ENCODE peak calls at places on chromosomes 3 and 15, in seven cellular contexts. U, X, P, G, Q, T and I are unnamed samples.

GRCh38 chr3:21859124-21859781 is 108.2 kb upstream of the ZNF385D start:
- DNase-seq in T (no peak), U (no peak), X (peak), G (no peak), P (no peak), Q (no peak), I (no peak)

GRCh38 chr15:52734329-52734728 is 55.1 kb upstream of the ATOSA start:
- DNase-seq in Q (no peak), U (no peak), X (no peak), P (no peak), G (no peak), T (no peak), I (no peak)

GRCh38 chr15:40493089-40493840 is 22.5 kb downstream of the CHST14 start:
- DNase-seq in U (no peak), P (no peak), T (no peak), Q (no peak), G (peak), X (no peak), I (no peak)

GRCh38 chr15:48330855-48331795 is at the start of gene DUT:
- DNase-seq in Q (peak), U (peak), G (peak), X (peak), T (peak), P (peak), I (peak)

GRCh38 chr15:38842991-38843610 is 278.5 kb upstream of the RASGRP1 start:
- DNase-seq in G (no peak), U (peak), X (peak), T (no peak), Q (no peak), P (no peak), I (peak)

GRCh38 chr3:46960081-46960701 is 16.4 kb downstream of the CCDC12 start:
- DNase-seq in X (peak), G (peak), P (no peak), T (no peak), U (peak), Q (no peak), I (peak)

GRCh38 chr15:35748105-35748504 is 202.1 kb upstream of the DPH6 start:
- DNase-seq in P (no peak), Q (no peak), T (no peak), U (no peak), G (no peak), X (no peak), I (no peak)

GRCh38 chr3:150739877-150740645 is 22.9 kb downstream of the SIAH2 start:
- DNase-seq in X (no peak), P (no peak), G (no peak), T (no peak), U (no peak), Q (no peak), I (no peak)

GRCh38 chr15:40379853-40380252 is 2.7 kb upstream of the KNSTRN start:
- DNase-seq in G (peak), T (no peak), U (peak), X (peak), Q (no peak), P (peak), I (peak)

GRCh38 chr3:42690766-42691680 is 5.7 kb downstream of the KLHL40 start:
- DNase-seq in P (peak), G (no peak), X (no peak), U (no peak), T (no peak), Q (no peak), I (no peak)

GRCh38 chr15:96720251-96720650 is 389.8 kb downstream of the NR2F2 start:
- DNase-seq in X (no peak), U (peak), T (no peak), P (no peak), G (no peak), Q (no peak), I (no peak)

GRCh38 chr3:63588897-63589296 is 63.6 kb upstream of the SNTN start:
- DNase-seq in P (no peak), G (no peak), T (no peak), Q (no peak), U (no peak), X (no peak), I (no peak)

GRCh38 chr15:67176195-67176971 is 78.1 kb downstream of the AAGAB start:
- DNase-seq in X (no peak), Q (peak), U (no peak), P (no peak), T (no peak), G (no peak), I (no peak)

GRCh38 chr3:69210068-69210730 is 87.8 kb upstream of the LMOD3 start:
- DNase-seq in U (no peak), Q (no peak), G (no peak), T (no peak), P (no peak), X (no peak), I (no peak)

GRCh38 chr3:53082736-53083135 is 36.9 kb upstream of the SFMBT1 start:
- DNase-seq in T (no peak), X (no peak), P (no peak), G (no peak), U (no peak), Q (peak), I (no peak)

GRCh38 chr15:43777293-43777819 is 590 bp upstream of the ELL3 start:
- DNase-seq in X (no peak), P (peak), U (peak), T (peak), Q (peak), G (peak), I (peak)

DNA sequence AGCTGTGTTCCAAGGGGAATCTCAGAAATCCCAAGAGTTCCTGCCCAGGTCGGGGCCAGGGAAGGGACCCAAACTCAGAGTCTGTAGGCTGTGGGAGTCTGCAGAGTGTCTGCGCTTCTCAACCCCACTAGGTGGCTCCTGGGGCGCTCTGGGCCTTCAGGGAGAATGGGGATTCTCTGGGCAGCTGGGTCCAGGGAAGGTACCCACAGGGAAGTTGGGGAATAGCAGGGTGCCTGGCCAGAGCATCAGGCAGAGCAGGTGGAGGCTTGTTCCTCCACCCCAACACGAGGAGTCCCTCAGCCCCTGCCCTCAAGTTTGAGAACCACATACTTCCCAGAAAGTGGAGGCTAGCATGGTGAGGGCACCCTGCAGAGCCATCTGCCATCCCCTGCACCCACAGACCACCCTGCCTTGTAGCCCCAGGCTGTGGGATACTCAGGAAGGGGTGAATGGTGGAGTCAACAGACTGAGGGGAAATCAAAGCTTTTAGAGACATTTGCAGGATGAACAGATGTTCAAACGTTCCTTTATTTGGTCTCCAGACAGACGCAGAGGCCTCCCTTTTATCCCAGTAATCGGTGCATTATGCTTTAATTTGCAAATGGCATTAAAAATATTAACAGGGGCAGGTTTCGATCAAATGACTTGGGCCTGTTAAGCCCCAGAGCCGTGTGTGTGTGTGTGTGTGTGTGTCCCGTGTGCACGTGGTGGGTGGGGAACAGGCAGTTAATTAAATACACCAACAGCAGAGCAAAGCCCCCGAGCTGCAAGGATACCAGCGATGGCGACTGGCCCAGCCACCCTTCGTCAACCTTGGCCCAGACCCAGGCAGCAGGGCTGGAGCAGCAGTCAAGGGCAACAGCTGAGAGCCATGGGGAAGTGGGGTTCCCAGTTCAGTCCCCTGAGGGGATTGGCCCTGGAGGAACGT is 57.7 kb downstream of the DNAJB8 start:
- DNase-seq in X (no peak), T (no peak), G (no peak), Q (no peak), U (peak), P (no peak), I (no peak)
- TF ChIP-seq CTCF in X (peak), T (no peak), G (peak), Q (no peak), U (no peak), P (no peak), I (peak)

GRCh38 chr3:127556565-127556964 is 34.0 kb downstream of the TPRA1 start:
- DNase-seq in P (no peak), G (no peak), Q (no peak), U (no peak), T (no peak), X (no peak), I (no peak)
- TF ChIP-seq CTCF in P (no peak), G (peak), Q (no peak), U (peak), T (no peak), X (peak), I (peak)

GRCh38 chr15:59565299-59565698 is 46.3 kb upstream of the GCNT3 start:
- DNase-seq in G (no peak), U (no peak), X (no peak), T (no peak), P (no peak), Q (no peak), I (no peak)

GRCh38 chr15:59567369-59567768 is 44.2 kb upstream of the GCNT3 start:
- DNase-seq in U (no peak), X (no peak), Q (no peak), P (no peak), G (peak), T (no peak), I (no peak)

GRCh38 chr15:59561547-59561946 is 50.0 kb upstream of the GCNT3 start:
- DNase-seq in G (no peak), X (no peak), U (no peak), Q (no peak), P (no peak), T (no peak), I (no peak)

GRCh38 chr15:59562787-59563186 is 48.8 kb upstream of the GCNT3 start:
- DNase-seq in T (no peak), G (no peak), X (no peak), Q (no peak), U (no peak), P (no peak), I (no peak)
- TF ChIP-seq CTCF in T (no peak), G (peak), X (peak), Q (no peak), U (no peak), P (no peak), I (peak)

DNA sequence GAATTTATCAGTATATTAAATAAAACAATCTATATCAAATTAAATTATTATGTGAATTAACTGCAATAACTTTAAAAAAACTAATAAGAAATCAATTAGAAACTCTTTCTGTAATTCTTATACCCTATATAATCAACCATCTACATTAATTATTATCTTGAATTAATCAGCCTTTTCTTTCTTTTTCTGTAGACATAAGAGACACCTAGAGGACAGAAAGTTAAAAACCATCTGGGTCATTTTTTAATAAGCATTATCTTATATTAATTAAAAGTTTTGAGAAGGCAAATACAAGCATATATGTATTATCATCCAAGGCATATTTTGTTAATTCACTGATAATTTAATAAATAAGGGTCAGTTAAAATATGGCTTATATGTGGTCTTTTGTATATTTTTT is 24.2 kb upstream of the SLC25A26 start:
- DNase-seq in Q (no peak), X (peak), U (peak), G (peak), T (no peak), P (no peak), I (no peak)
- TF ChIP-seq CTCF in Q (no peak), X (peak), U (no peak), G (peak), T (no peak), P (no peak), I (peak)

DNA sequence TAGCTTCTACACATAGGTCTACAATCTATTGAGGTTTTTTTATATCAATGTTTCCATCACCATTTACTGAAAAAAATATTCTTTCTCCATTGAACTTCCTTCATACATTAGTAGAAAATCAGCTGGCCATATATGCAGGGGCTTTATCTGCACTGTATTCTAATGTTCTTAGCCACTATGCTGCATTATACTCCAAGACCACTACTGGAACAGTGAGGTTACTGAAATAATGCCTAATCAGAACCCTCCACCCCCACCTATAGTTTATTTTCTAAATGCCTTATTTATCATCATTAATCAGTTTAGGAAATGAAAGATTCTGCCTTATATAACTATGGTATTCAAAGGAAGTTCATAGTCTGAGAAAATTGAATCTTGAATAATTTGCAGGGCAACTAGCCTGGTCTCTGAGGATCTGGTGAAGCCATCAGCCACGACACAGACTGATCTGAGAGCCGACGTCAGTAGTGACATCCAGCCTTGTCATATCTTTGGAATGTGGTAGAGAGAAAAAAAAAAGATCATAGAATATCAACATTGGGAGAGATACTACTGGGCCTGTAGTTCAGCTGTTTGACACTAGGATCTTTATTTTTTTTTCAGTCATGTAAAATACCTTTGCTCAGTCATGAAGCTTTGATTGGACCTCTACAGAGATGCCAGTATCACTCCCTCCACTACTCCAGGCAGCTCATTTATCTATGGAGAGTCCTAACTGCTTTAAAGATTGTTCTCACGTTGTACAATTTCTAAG is 66.6 kb downstream of the P3H2 start:
- DNase-seq in G (peak), P (no peak), Q (no peak), T (no peak), U (peak), X (peak), I (peak)
- TF ChIP-seq CTCF in G (no peak), P (no peak), Q (no peak), T (no peak), U (no peak), X (no peak), I (peak)

DNA sequence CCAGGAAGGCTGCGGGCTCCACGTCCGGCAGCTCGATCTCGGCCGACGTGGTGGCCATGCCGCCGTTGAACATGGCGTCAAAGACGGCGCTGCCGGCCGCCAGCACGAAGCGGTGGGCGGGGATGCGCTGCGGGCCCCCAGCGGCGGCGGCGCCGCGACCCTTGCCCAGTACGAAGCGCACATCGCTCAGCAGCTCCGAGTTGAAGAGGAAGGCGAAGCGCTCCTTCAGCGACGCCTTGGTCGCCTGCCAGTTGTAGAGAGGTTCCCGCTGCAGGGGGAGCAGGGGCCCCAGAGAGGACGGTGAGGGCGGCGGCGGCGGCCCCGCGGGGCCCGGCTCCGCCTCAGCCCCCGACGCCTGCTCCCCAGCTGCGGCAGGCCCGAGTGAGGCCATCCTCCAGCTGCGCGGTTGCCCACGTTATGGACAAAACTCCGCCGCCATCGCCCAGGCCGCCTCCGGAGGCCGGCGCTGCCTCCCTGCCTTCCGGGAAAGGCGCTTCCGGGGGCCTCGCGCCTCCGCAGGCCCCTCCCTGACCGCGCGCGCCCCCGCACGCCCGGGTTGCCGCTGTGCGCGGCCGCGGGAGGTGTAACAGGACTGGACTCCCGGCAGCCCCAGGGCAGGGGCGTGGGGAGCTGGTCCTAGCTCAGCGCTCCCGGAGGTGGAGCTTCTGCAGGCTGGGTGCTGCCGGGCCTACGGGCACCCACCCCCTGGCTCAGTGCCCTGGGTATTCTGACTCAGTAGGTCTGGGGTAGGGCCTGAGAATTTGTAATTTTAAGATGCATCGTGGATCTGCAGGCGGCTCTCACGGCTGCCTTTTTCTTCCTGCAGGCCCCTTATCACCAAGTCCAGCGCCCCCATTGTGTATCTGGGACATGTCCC is at the start of gene BTBD1:
- DNase-seq in G (peak), P (peak), U (peak), T (peak), X (peak), Q (peak), I (peak)
- TF ChIP-seq CTCF in G (no peak), P (no peak), U (no peak), T (no peak), X (peak), Q (no peak), I (peak)